ENCODE peak calls at places on chromosomes 2 and 18, in four cellular contexts. One of them, this sample, is unnamed.

GRCh38 chr2:234308814-234309195 is 188.1 kb downstream of the ARL4C start:
- DNase-seq in fibroblast of lung: peak; percentile 90
- DNase-seq in A673: no peak
- DNase-seq in heart left ventricle: no peak
- DNase-seq in this sample: peak; percentile 44

GRCh38 chr2:122737429-122738077 is 982.1 kb downstream of the TSN start:
- DNase-seq in A673: no peak
- DNase-seq in heart left ventricle: no peak
- DNase-seq in fibroblast of lung: peak; percentile 9
- DNase-seq in this sample: no peak

GRCh38 chr2:54239427-54239826 is 16.6 kb downstream of the TSPYL6 start:
- DNase-seq in heart left ventricle: no peak
- DNase-seq in fibroblast of lung: peak; percentile 95
- DNase-seq in A673: peak; percentile 29
- DNase-seq in this sample: no peak

GRCh38 chr2:160472839-160473251 is 20.8 kb downstream of the RBMS1 start:
- DNase-seq in A673: peak; percentile 47
- DNase-seq in fibroblast of lung: peak; percentile 38
- DNase-seq in heart left ventricle: no peak
- DNase-seq in this sample: no peak

GRCh38 chr2:160210599-160211138 is 10.6 kb upstream of the ITGB6 start:
- DNase-seq in A673: peak; percentile 69
- DNase-seq in fibroblast of lung: peak; percentile 46
- DNase-seq in heart left ventricle: peak; percentile 73
- DNase-seq in this sample: peak; percentile 87

GRCh38 chr2:209556354-209556961 is 132.6 kb downstream of the MAP2 start:
- DNase-seq in heart left ventricle: no peak
- DNase-seq in A673: peak; percentile 59
- DNase-seq in fibroblast of lung: peak; percentile 48
- DNase-seq in this sample: no peak

GRCh38 chr18:12257996-12258718 is 4.0 kb downstream of the CIDEA start:
- DNase-seq in fibroblast of lung: no peak
- DNase-seq in heart left ventricle: no peak
- DNase-seq in A673: no peak
- DNase-seq in this sample: no peak

GRCh38 chr2:10372195-10372861 is 69.6 kb downstream of the HPCAL1 start:
- DNase-seq in fibroblast of lung: no peak
- DNase-seq in A673: no peak
- DNase-seq in heart left ventricle: no peak
- DNase-seq in this sample: no peak

GRCh38 chr2:190649035-190649797 is at the start of gene NAB1:
- DNase-seq in heart left ventricle: peak; percentile 84
- DNase-seq in A673: peak; percentile 57
- DNase-seq in fibroblast of lung: peak; percentile 56
- DNase-seq in this sample: peak; percentile 55

GRCh38 chr18:10336749-10337148 is 117.7 kb upstream of the APCDD1 start:
- DNase-seq in heart left ventricle: no peak
- DNase-seq in A673: no peak
- DNase-seq in fibroblast of lung: no peak
- DNase-seq in this sample: no peak

GRCh38 chr2:216553093-216553478 is 54.4 kb downstream of the RPL37A start:
- DNase-seq in heart left ventricle: no peak
- DNase-seq in A673: no peak
- DNase-seq in fibroblast of lung: peak; percentile 66
- DNase-seq in this sample: no peak

GRCh38 chr2:58608146-58608545 is 367.0 kb upstream of the FANCL start:
- DNase-seq in fibroblast of lung: no peak
- DNase-seq in heart left ventricle: no peak
- DNase-seq in A673: no peak
- DNase-seq in this sample: no peak

GRCh38 chr2:226578373-226578772 is 221.2 kb downstream of the IRS1 start:
- DNase-seq in A673: no peak
- DNase-seq in heart left ventricle: no peak
- DNase-seq in fibroblast of lung: no peak
- DNase-seq in this sample: no peak

GRCh38 chr2:238097201-238097987 is 2.7 kb upstream of the ESPNL start:
- DNase-seq in fibroblast of lung: no peak
- DNase-seq in heart left ventricle: peak; percentile 49
- DNase-seq in A673: no peak
- DNase-seq in this sample: no peak

DNA sequence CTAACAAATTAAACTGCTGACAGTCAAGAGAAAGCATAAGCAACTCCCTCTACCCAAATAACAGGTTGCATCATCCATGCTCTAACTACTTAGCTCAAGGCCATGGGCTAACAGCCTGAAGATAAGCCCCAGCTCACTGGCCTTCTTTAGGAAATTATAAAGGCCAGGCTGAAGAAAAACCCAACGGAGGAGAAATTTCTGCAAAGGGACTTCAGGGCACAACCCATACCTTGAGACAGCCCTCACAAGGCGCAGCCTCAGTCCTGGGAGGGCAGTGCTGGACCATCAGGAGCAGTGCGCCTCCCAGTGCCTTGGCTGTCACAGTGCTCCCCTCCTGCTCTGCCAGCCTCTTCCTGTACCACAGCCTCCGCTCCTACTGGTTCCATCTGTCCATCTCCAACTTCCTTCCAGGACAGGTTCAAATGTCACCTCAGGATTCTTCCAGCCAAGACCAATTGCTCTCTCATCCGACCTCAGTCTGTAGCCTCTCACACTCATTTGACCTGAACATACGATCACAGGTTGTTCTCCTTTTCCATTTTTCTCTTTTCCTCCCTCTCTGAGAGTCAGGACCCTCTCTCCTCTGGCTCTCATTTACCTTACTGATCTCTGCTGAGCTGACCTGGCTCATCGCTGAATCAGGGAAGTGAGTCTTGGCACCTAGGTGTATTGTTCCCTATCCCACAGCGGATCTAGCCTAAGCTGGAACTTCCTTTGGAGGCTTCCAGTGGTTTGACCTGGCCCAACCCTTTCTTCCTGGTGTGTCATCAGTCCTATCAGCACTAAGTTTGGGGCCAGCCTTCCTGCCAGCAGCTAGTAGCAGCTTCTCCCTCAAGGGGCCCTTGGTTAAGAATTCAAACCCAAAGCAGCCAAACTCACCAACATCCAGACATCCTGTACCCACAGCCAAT is 1.9 kb downstream of the MCFD2 start:
- DNase-seq in heart left ventricle: no peak
- DNase-seq in fibroblast of lung: peak; percentile 73
- DNase-seq in A673: no peak
- DNase-seq in this sample: peak; percentile 32
- TF ChIP-seq CTCF in heart left ventricle: no peak
- TF ChIP-seq CTCF in fibroblast of lung: no peak
- TF ChIP-seq CTCF in A673: no peak
- TF ChIP-seq CTCF in this sample: no peak

DNA sequence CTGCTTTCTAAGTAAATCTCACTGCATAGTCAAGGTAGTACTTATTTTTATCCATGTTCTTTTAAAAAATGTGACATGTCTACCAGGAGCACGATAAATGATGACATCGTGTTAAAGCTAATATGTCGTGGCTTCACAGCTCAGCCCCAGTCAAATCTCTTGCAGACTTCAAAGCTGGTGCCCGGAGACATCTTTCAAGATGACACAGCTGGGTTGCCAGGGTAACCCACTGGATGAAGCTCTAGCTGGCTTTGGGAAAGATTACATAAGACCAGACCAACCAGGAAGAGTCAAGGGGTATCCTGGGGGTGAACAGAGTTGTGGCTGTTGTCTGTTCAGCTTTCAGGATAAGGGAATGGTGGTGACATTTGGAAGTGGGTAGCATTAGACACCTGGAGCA is 67.8 kb downstream of the VSNL1 start:
- DNase-seq in A673: peak; percentile 28
- DNase-seq in fibroblast of lung: no peak
- DNase-seq in heart left ventricle: no peak
- DNase-seq in this sample: no peak
- H3K4me3 ChIP-seq in A673: no peak overlapping the region
- H3K4me3 ChIP-seq in fibroblast of lung: no peak overlapping the region
- H3K4me3 ChIP-seq in heart left ventricle: no peak overlapping the region
- H3K4me3 ChIP-seq in this sample: no peak overlapping the region

DNA sequence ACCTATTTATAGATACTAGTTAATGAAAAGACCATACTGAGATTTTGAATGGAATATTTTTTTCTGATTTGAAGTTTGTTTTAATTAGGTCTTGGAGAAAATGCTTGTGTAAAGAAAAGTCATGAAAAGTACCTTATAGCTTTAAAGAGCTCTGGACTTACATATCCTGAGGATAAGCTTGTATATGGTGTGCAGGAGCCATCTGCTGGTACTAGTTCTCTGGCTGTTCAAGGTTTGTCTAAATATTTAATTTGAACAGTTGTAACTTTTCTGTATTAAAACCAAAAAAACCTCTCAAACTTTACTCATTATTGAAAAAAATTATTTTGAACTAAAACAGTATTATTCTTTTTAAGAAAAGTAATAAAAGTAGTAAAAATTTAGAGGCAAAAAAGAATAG is 50.2 kb downstream of the UBR3 start:
- DNase-seq in A673: peak; percentile 10
- DNase-seq in fibroblast of lung: peak; percentile 15
- DNase-seq in heart left ventricle: no peak
- DNase-seq in this sample: no peak
- TF ChIP-seq CTCF in A673: peak; percentile 55
- TF ChIP-seq CTCF in fibroblast of lung: peak; percentile 34
- TF ChIP-seq CTCF in heart left ventricle: peak; percentile 45
- TF ChIP-seq CTCF in this sample: no peak

GRCh38 chr2:67455219-67456142 is 58.3 kb downstream of the ETAA1 start:
- DNase-seq in A673: no peak
- DNase-seq in fibroblast of lung: peak; percentile 19
- DNase-seq in heart left ventricle: no peak
- DNase-seq in this sample: no peak

GRCh38 chr2:67457699-67458098 is 60.6 kb downstream of the ETAA1 start:
- DNase-seq in fibroblast of lung: no peak
- DNase-seq in heart left ventricle: no peak
- DNase-seq in A673: no peak
- DNase-seq in this sample: no peak

GRCh38 chr2:67459761-67460160 is 62.6 kb downstream of the ETAA1 start:
- DNase-seq in fibroblast of lung: no peak
- DNase-seq in heart left ventricle: no peak
- DNase-seq in A673: no peak
- DNase-seq in this sample: no peak

GRCh38 chr2:67453365-67453764 is 56.2 kb downstream of the ETAA1 start:
- DNase-seq in fibroblast of lung: peak; percentile 69
- DNase-seq in A673: no peak
- DNase-seq in heart left ventricle: no peak
- DNase-seq in this sample: no peak

GRCh38 chr2:67456441-67456840 is 59.3 kb downstream of the ETAA1 start:
- DNase-seq in fibroblast of lung: no peak
- DNase-seq in A673: no peak
- DNase-seq in heart left ventricle: no peak
- DNase-seq in this sample: no peak
- H3K4me3 ChIP-seq in fibroblast of lung: no peak overlapping the region
- H3K4me3 ChIP-seq in A673: no peak overlapping the region
- H3K4me3 ChIP-seq in heart left ventricle: no peak overlapping the region
- H3K4me3 ChIP-seq in this sample: no peak overlapping the region

GRCh38 chr2:148565272-148565894 is 79.2 kb upstream of the EPC2 start:
- DNase-seq in fibroblast of lung: no peak
- DNase-seq in heart left ventricle: no peak
- DNase-seq in A673: peak; percentile 45
- DNase-seq in this sample: no peak
- TF ChIP-seq CTCF in fibroblast of lung: peak; percentile 30
- TF ChIP-seq CTCF in heart left ventricle: peak; percentile 46
- TF ChIP-seq CTCF in A673: peak; percentile 44
- TF ChIP-seq CTCF in this sample: no peak

GRCh38 chr2:8229546-8229986 is 452.3 kb upstream of the ID2 start:
- DNase-seq in A673: peak; percentile 18
- DNase-seq in fibroblast of lung: peak; percentile 85
- DNase-seq in heart left ventricle: no peak
- DNase-seq in this sample: peak; percentile 41
- H3K4me3 ChIP-seq in A673: no peak overlapping the region
- H3K4me3 ChIP-seq in fibroblast of lung: no peak overlapping the region
- H3K4me3 ChIP-seq in heart left ventricle: no peak overlapping the region
- H3K4me3 ChIP-seq in this sample: no peak overlapping the region

GRCh38 chr2:220165401-220165800 is 538.0 kb downstream of the SLC4A3 start:
- DNase-seq in A673: no peak
- DNase-seq in heart left ventricle: no peak
- DNase-seq in fibroblast of lung: no peak
- DNase-seq in this sample: peak; percentile 10
- TF ChIP-seq CTCF in A673: no peak
- TF ChIP-seq CTCF in heart left ventricle: no peak
- TF ChIP-seq CTCF in fibroblast of lung: no peak
- TF ChIP-seq CTCF in this sample: no peak

DNA sequence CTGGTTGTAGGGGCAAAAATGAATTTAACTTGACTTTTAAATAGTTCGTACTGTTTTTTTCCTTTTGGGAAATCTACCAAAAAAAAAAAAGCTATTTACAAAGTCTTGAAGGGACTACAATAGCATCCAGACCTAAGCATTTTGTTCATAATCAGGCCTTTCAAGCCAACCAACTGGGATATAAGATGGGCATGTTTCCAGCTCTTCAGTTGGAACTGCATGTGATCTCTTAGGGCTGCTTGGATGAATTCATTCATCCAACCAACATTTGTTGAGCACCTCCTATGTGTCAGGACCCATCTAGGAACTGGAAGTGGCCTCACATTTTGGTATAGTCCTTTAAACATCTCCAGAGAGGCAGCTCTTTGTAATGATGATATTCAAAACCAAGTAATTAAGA is 98.6 kb downstream of the AAK1 start:
- DNase-seq in fibroblast of lung: no peak
- DNase-seq in heart left ventricle: no peak
- DNase-seq in A673: no peak
- DNase-seq in this sample: no peak
- H3K4me3 ChIP-seq in fibroblast of lung: no peak overlapping the region
- H3K4me3 ChIP-seq in heart left ventricle: no peak overlapping the region
- H3K4me3 ChIP-seq in A673: no peak overlapping the region
- H3K4me3 ChIP-seq in this sample: no peak overlapping the region

GRCh38 chr18:5424903-5425302 is 118.9 kb downstream of the EPB41L3 start:
- DNase-seq in fibroblast of lung: peak; percentile 38
- DNase-seq in A673: peak; percentile 49
- DNase-seq in heart left ventricle: no peak
- DNase-seq in this sample: no peak
- TF ChIP-seq CTCF in fibroblast of lung: peak; percentile 65
- TF ChIP-seq CTCF in A673: peak; percentile 66
- TF ChIP-seq CTCF in heart left ventricle: no peak
- TF ChIP-seq CTCF in this sample: peak; percentile 28

This sample was measured in transverse colon.